ENCODE peak calls at places on chromosome 20, in four cellular contexts. J, A, S and B are unnamed samples.
A peak's percentile ranks its signal among the peaks of the same experiment; 100 is the strongest.

GRCh38 chr20:63099426-63100267 is 92.9 kb upstream of the BHLHE23 start:
- DNase-seq in S (no peak), J (no peak), A (no peak), B (no peak)

GRCh38 chr20:63955281-63955845 is 853 bp downstream of the UCKL1 start:
- DNase-seq in J (no peak), S (peak; percentile 22), A (peak; percentile 81), B (peak; percentile 47)

GRCh38 chr20:23291575-23292240 is 58.9 kb upstream of the NXT1 start:
- DNase-seq in J (no peak), S (no peak), A (no peak), B (no peak)

GRCh38 chr20:59024111-59024530 is 4.9 kb downstream of the TUBB1 start:
- DNase-seq in A (no peak), J (no peak), S (no peak), B (peak; percentile 76)

GRCh38 chr20:59751075-59751711 is 146.9 kb downstream of the PHACTR3 start:
- DNase-seq in A (peak; percentile 93), J (no peak), S (peak; percentile 62), B (peak; percentile 87)

GRCh38 chr20:25018425-25018824 is 25.9 kb upstream of the APMAP start:
- DNase-seq in J (no peak), A (no peak), S (no peak), B (no peak)

GRCh38 chr20:32589256-32589655 is 4.1 kb upstream of the NOL4L start:
- DNase-seq in J (no peak), S (no peak), A (no peak), B (no peak)

GRCh38 chr20:47099749-47100515 is 205.3 kb downstream of the EYA2 start:
- DNase-seq in S (peak; percentile 81), A (no peak), J (no peak), B (no peak)

GRCh38 chr20:32034581-32035397 is 17.3 kb upstream of the HCK start:
- DNase-seq in S (no peak), A (peak; percentile 41), J (no peak), B (no peak)

GRCh38 chr20:58160451-58161051 is 67.9 kb downstream of the ANKRD60 start:
- DNase-seq in S (no peak), J (peak; percentile 30), A (peak; percentile 58), B (no peak)

GRCh38 chr20:38156888-38157634 is 8.0 kb downstream of the TGM2 start:
- DNase-seq in A (no peak), J (no peak), S (no peak), B (peak; percentile 75)

GRCh38 chr20:60137657-60138245 is 179.5 kb downstream of the CDH26 start:
- DNase-seq in A (peak; percentile 47), S (no peak), J (no peak), B (no peak)

GRCh38 chr20:63736893-63737689 is 627 bp downstream of the LIME1 start:
- DNase-seq in J (no peak), A (no peak), S (no peak), B (no peak)

GRCh38 chr20:19814241-19814640 is 56.2 kb downstream of the RIN2 start:
- DNase-seq in S (no peak), A (no peak), J (no peak), B (no peak)

GRCh38 chr20:34564810-34565209 is 6.3 kb downstream of the MAP1LC3A start:
- DNase-seq in J (no peak), S (no peak), A (no peak), B (peak; percentile 19)

GRCh38 chr20:46031701-46032254 is 2.8 kb downstream of the SLC12A5 start:
- DNase-seq in A (no peak), S (peak; percentile 17), J (no peak), B (peak; percentile 88)

GRCh38 chr20:22353586-22353985 is 230.8 kb downstream of the FOXA2 start:
- DNase-seq in J (no peak), S (no peak), A (no peak), B (no peak)

GRCh38 chr20:36569847-36570429 is 3.5 kb upstream of the TGIF2 start:
- DNase-seq in J (no peak), A (peak; percentile 81), S (peak; percentile 73), B (no peak)

GRCh38 chr20:63397155-63397843 is 36.1 kb upstream of the CHRNA4 start:
- DNase-seq in A (no peak), S (no peak), J (no peak), B (no peak)

GRCh38 chr20:62736026-62736406 is 27.4 kb downstream of the NTSR1 start:
- DNase-seq in J (no peak), S (no peak), A (no peak), B (no peak)

GRCh38 chr20:25669826-25670422 is 26.7 kb downstream of the ZNF337 start:
- DNase-seq in J (peak; percentile 28), S (peak; percentile 66), A (no peak), B (no peak)